ENCODE peak calls at places on chromosomes 5 and 9, in four cellular contexts. C is PC-3, U is ovary, J is heart left ventricle. H is an unnamed sample. For H3K36me3, the result is how much of the 10 kb centered on the place peaks cover.

GRCh38 chr9:121357011-121357410 is 13.0 kb downstream of the STOM start:
- DNase-seq in U (no peak), J (no peak), C (no peak), H (no peak)

GRCh38 chr5:74141053-74141452 is 499.5 kb downstream of the ENC1 start:
- DNase-seq in C (peak), J (no peak), U (no peak), H (peak)

GRCh38 chr9:115733736-115734135 is 419.9 kb upstream of the PAPPA start:
- DNase-seq in J (no peak), U (no peak), C (no peak), H (no peak)

GRCh38 chr5:91312698-91313097 is 70.4 kb downstream of the ARRDC3 start:
- DNase-seq in C (no peak), U (no peak), J (no peak), H (no peak)

GRCh38 chr9:76654575-76654974 is 109.7 kb upstream of the PCA3 start:
- DNase-seq in J (no peak), U (no peak), C (peak), H (no peak)

GRCh38 chr9:108551030-108551964 is 304.5 kb downstream of the ACTL7B start:
- DNase-seq in C (peak), J (no peak), U (no peak), H (peak)

GRCh38 chr5:150271296-150271692 is 18.3 kb downstream of the CAMK2A start:
- DNase-seq in C (no peak), J (no peak), U (no peak), H (no peak)

GRCh38 chr5:133520991-133521706 is 91.2 kb downstream of the FSTL4 start:
- DNase-seq in J (no peak), C (no peak), U (no peak), H (no peak)

GRCh38 chr5:52920929-52921328 is 68.2 kb upstream of the ITGA2 start:
- DNase-seq in C (peak), J (no peak), U (no peak), H (no peak)

GRCh38 chr5:77546-77945 is 14.4 kb upstream of the PLEKHG4B start:
- DNase-seq in J (no peak), C (no peak), U (no peak), H (no peak)

GRCh38 chr9:77769246-77769645 is 121.1 kb upstream of the GNA14 start:
- DNase-seq in U (no peak), J (no peak), C (no peak), H (no peak)

GRCh38 chr5:151469386-151469785 is 22.0 kb downstream of the SLC36A1 start:
- DNase-seq in U (no peak), C (no peak), J (no peak), H (no peak)
- H3K36me3 ChIP-seq in U (under half), C (under half), J (under half), H (under half)

GRCh38 chr9:132610661-132611060 is 28.3 kb downstream of the BARHL1 start:
- DNase-seq in J (no peak), C (no peak), U (no peak), H (no peak)
- H3K36me3 ChIP-seq in J (under half), C (under half), U (under half), H (half or more)

DNA sequence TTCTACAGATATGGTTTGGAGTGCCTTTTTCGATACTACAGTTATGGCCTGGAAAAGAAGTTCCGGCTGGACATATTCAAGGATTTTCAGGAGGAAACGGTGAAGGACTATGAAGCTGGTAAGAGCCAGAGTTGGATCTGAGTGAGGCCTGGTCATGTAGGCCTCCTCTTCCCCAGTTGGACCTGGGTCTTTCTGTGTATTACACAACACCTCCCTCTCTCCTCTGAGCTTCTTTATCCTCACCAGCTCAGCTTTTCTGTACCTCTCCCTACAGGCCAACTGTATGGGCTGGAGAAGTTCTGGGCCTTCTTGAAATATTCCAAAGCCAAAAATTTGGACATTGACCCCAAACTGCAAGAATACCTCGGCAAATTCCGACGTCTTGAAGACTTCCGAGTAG is 39.2 kb downstream of the FAXDC2 start:
- DNase-seq in J (no peak), C (no peak), U (no peak), H (no peak)
- H3K36me3 ChIP-seq in J (under half), C (under half), U (under half), H (half or more)

DNA sequence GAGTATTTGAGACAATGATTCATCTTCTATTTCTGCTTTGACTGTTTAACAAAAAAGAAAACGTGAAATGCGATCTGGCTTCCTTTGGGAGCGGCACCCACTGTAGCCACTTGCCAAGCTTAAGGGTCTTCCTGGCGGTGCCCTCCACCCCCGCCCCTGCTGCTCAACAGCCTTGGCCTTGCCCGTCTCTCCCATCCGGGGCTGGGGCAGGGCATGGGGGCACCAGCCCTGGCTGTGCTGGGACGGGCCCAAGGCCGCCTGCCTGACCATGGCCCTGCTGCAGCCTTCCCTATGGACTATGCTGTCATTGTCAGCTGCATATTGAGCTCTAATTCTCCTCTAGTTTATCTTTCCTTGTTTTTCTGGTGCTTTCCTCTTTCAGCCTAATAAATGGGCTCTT is 115.8 kb upstream of the CACNA1B start:
- DNase-seq in J (no peak), U (no peak), C (no peak), H (no peak)
- H3K36me3 ChIP-seq in J (under half), U (under half), C (under half), H (under half)

H was measured in MG63.